ENCODE peak calls at places on chromosomes 6 and 20, in nine cellular contexts. A, W, N, P, J, O, Z, M and T are unnamed samples.

GRCh38 chr6:52410979-52411378 is 9.2 kb upstream of the EFHC1 start:
- DNase-seq in A (no peak), W (no peak), N (no peak), P (no peak), J (no peak), O (no peak), Z (no peak), M (no peak), T (no peak)

GRCh38 chr6:11185204-11185842 is 47.1 kb downstream of the NEDD9 start:
- DNase-seq in A (no peak), W (no peak), N (no peak), P (no peak), J (no peak), O (no peak), Z (no peak), M (no peak), T (no peak)

GRCh38 chr6:101231606-101232235 is 161.8 kb upstream of the GRIK2 start:
- DNase-seq in A (no peak), W (no peak), N (no peak), P (no peak), J (no peak), O (no peak), Z (no peak), M (no peak), T (no peak)

GRCh38 chr6:27891300-27891913 is 20.8 kb downstream of the OR2B2 start:
- DNase-seq in A (no peak), W (no peak), N (no peak), P (no peak), J (no peak), O (no peak), Z (no peak), M (no peak), T (no peak)

GRCh38 chr6:50815436-50816114 is 3.1 kb upstream of the TFAP2B start:
- DNase-seq in A (no peak), W (no peak), N (no peak), P (peak), J (no peak), O (no peak), Z (no peak), M (no peak), T (no peak)

GRCh38 chr6:56764081-56764566 is 121.4 kb upstream of the DST start:
- DNase-seq in A (no peak), W (no peak), N (no peak), P (peak), J (no peak), O (peak), Z (no peak), M (peak), T (no peak)

GRCh38 chr6:47897233-47897632 is 115.4 kb downstream of the OPN5 start:
- DNase-seq in A (no peak), W (no peak), N (no peak), P (peak), J (no peak), O (no peak), Z (no peak), M (no peak), T (no peak)

GRCh38 chr20:16575390-16576140 is 2.3 kb upstream of the KIF16B start:
- DNase-seq in A (no peak), W (no peak), N (no peak), P (no peak), J (no peak), O (no peak), Z (no peak), M (no peak), T (no peak)

GRCh38 chr6:48560408-48560807 is 449.4 kb upstream of the PTCHD4 start:
- DNase-seq in A (no peak), W (no peak), N (no peak), P (peak), J (no peak), O (no peak), Z (no peak), M (no peak), T (no peak)

GRCh38 chr20:1469925-1470571 is 3.4 kb upstream of the NSFL1C start:
- DNase-seq in A (peak), W (no peak), N (peak), P (peak), J (peak), O (peak), Z (peak), M (peak), T (peak)

GRCh38 chr20:24698189-24698588 is 228.8 kb downstream of the SYNDIG1 start:
- DNase-seq in A (no peak), W (no peak), N (no peak), P (no peak), J (no peak), O (no peak), Z (no peak), M (no peak), T (no peak)

GRCh38 chr6:40409716-40410397 is 177.3 kb downstream of the LRFN2 start:
- DNase-seq in A (no peak), W (no peak), N (no peak), P (no peak), J (no peak), O (no peak), Z (no peak), M (no peak), T (no peak)

GRCh38 chr6:149043476-149044130 is 273.9 kb upstream of the TAB2 start:
- DNase-seq in A (no peak), W (no peak), N (no peak), P (peak), J (no peak), O (peak), Z (peak), M (no peak), T (peak)

GRCh38 chr6:79076160-79076559 is 1.9 kb downstream of the PHIP start:
- DNase-seq in A (no peak), W (no peak), N (no peak), P (peak), J (no peak), O (no peak), Z (no peak), M (no peak), T (no peak)

GRCh38 chr6:85449818-85450577 is at the start of gene NT5E:
- DNase-seq in A (no peak), W (no peak), N (peak), P (peak), J (peak), O (peak), Z (no peak), M (no peak), T (no peak)

GRCh38 chr6:137236581-137237355 is 17.6 kb upstream of the IFNGR1 start:
- DNase-seq in A (no peak), W (no peak), N (no peak), P (no peak), J (no peak), O (no peak), Z (no peak), M (no peak), T (no peak)